ENCODE peak calls at places on chromosomes 3 and 15, in eight cellular contexts. Z, G, X, B, Y, V, U and H are unnamed samples.

GRCh38 chr3:183880121-183880520 is 4.6 kb downstream of the PARL start:
- DNase-seq in G (no peak), B (no peak), Y (no peak), Z (no peak), V (peak; percentile 74), X (no peak), U (no peak), H (no peak)

GRCh38 chr15:84586641-84587160 is 14.1 kb upstream of the ZSCAN2 start:
- DNase-seq in X (no peak), Z (no peak), G (no peak), Y (no peak), V (no peak), B (no peak), U (peak; percentile 28), H (no peak)

GRCh38 chr15:75758071-75758872 is 45.6 kb upstream of the CSPG4 start:
- DNase-seq in B (peak; percentile 35), Y (peak; percentile 79), G (peak; percentile 80), X (peak; percentile 88), U (peak; percentile 81), Z (peak; percentile 90), V (peak; percentile 89), H (peak; percentile 90)

GRCh38 chr3:109045271-109046051 is 72.5 kb downstream of the MORC1 start:
- DNase-seq in G (no peak), B (no peak), X (no peak), Y (no peak), U (no peak), V (no peak), Z (no peak), H (no peak)

GRCh38 chr15:31080618-31081017 is 20.9 kb downstream of the TRPM1 start:
- DNase-seq in G (no peak), U (peak; percentile 46), X (peak; percentile 91), B (no peak), Z (no peak), V (peak; percentile 25), Y (no peak), H (peak; percentile 81)

GRCh38 chr3:16513141-16514020 is at the start of gene RFTN1:
- DNase-seq in Z (no peak), Y (no peak), U (peak; percentile 49), G (peak; percentile 67), X (peak; percentile 67), V (peak; percentile 69), B (no peak), H (peak; percentile 31)

GRCh38 chr3:47408839-47409229 is 28.0 kb downstream of the PTPN23 start:
- DNase-seq in Z (no peak), U (no peak), X (no peak), G (no peak), V (no peak), B (no peak), Y (no peak), H (no peak)

GRCh38 chr15:51621917-51622268 is 678 bp downstream of the DMXL2 start:
- DNase-seq in Z (peak; percentile 14), X (peak; percentile 72), G (peak; percentile 57), U (peak; percentile 63), Y (no peak), V (peak; percentile 79), B (no peak), H (peak; percentile 42)

GRCh38 chr15:51093865-51094605 is 671 bp downstream of the TNFAIP8L3 start:
- DNase-seq in X (peak; percentile 64), G (no peak), Y (no peak), U (peak; percentile 53), B (no peak), Z (no peak), V (peak; percentile 58), H (no peak)

GRCh38 chr15:84598993-84599392 is 1.8 kb upstream of the ZSCAN2 start:
- DNase-seq in X (peak; percentile 64), G (peak; percentile 58), V (peak; percentile 84), Y (no peak), U (peak; percentile 68), Z (peak; percentile 35), B (no peak), H (peak; percentile 37)

GRCh38 chr3:85288257-85288656 is 329.5 kb downstream of the CADM2 start:
- DNase-seq in B (no peak), G (no peak), V (no peak), U (no peak), X (no peak), Z (no peak), Y (no peak), H (no peak)

GRCh38 chr15:71997691-71998090 is 120.3 kb downstream of the MYO9A start:
- DNase-seq in B (no peak), U (peak; percentile 67), X (no peak), Z (no peak), Y (no peak), V (no peak), G (no peak), H (no peak)

GRCh38 chr3:30198162-30198561 is 408.2 kb upstream of the TGFBR2 start:
- DNase-seq in U (peak; percentile 43), Y (no peak), V (peak; percentile 53), B (no peak), Z (no peak), G (no peak), X (no peak), H (no peak)

GRCh38 chr3:51539291-51539891 is 872 bp downstream of the RAD54L2 start:
- DNase-seq in Z (no peak), V (peak; percentile 77), Y (no peak), B (no peak), G (peak; percentile 79), U (peak; percentile 52), X (peak; percentile 61), H (no peak)

GRCh38 chr3:30034246-30034991 is 572.0 kb upstream of the TGFBR2 start:
- DNase-seq in G (no peak), U (no peak), Z (no peak), X (no peak), Y (no peak), B (no peak), V (no peak), H (no peak)

GRCh38 chr15:40595773-40596172 is 1.7 kb downstream of the KNL1 start:
- DNase-seq in Y (no peak), B (no peak), X (no peak), U (no peak), Z (no peak), V (no peak), G (no peak), H (no peak)

GRCh38 chr15:40593130-40593529 is 919 bp upstream of the KNL1 start:
- DNase-seq in Y (no peak), B (no peak), X (no peak), G (no peak), Z (no peak), U (no peak), V (no peak), H (no peak)

GRCh38 chr15:40595219-40595618 is 1.2 kb downstream of the KNL1 start:
- DNase-seq in V (no peak), G (no peak), B (no peak), X (no peak), Y (no peak), Z (no peak), U (no peak), H (no peak)

GRCh38 chr15:40593588-40594428 is at the start of gene KNL1:
- DNase-seq in U (peak; percentile 98), Z (peak; percentile 90), Y (peak; percentile 95), X (peak; percentile 98), V (peak; percentile 90), G (peak; percentile 92), B (peak; percentile 81), H (peak; percentile 92)

GRCh38 chr15:40594429-40594836 is 384 bp downstream of the KNL1 start:
- DNase-seq in B (no peak), U (no peak), G (peak; percentile 42), X (no peak), Y (no peak), Z (peak; percentile 16), V (peak; percentile 90), H (no peak)
- TF ChIP-seq CTCF in B (no peak), U (peak; percentile 41), G (peak; percentile 48), X (no peak), Y (no peak), Z (no peak), V (no peak), H (no peak)

GRCh38 chr3:175121225-175121624 is 262.1 kb downstream of the NAALADL2 start:
- DNase-seq in V (no peak), B (no peak), G (no peak), Y (no peak), U (no peak), X (peak; percentile 63), Z (no peak), H (peak; percentile 50)
- TF ChIP-seq CTCF in V (no peak), B (peak; percentile 29), G (peak; percentile 52), Y (no peak), U (peak; percentile 31), X (no peak), Z (peak; percentile 6), H (peak; percentile 49)

GRCh38 chr3:5095879-5096278 is 26.2 kb upstream of the ARL8B start:
- DNase-seq in U (peak; percentile 2), V (no peak), X (peak; percentile 76), G (peak; percentile 2), Y (no peak), Z (no peak), B (no peak), H (no peak)
- TF ChIP-seq CTCF in U (no peak), V (no peak), X (peak; percentile 27), G (peak; percentile 37), Y (no peak), Z (no peak), B (no peak), H (no peak)

GRCh38 chr3:53919741-53920140 is 28.1 kb upstream of the SELENOK start:
- DNase-seq in Y (no peak), B (no peak), V (no peak), X (no peak), U (no peak), Z (no peak), G (no peak), H (no peak)

GRCh38 chr3:53921296-53921695 is 29.6 kb upstream of the SELENOK start:
- DNase-seq in X (no peak), Y (no peak), Z (no peak), G (peak; percentile 6), V (peak; percentile 24), B (no peak), U (peak; percentile 47), H (no peak)
- TF ChIP-seq CTCF in X (no peak), Y (no peak), Z (no peak), G (peak; percentile 49), V (peak; percentile 38), B (peak; percentile 68), U (peak; percentile 63), H (peak; percentile 8)

GRCh38 chr15:29922191-29922590 is 99.9 kb upstream of the TJP1 start:
- DNase-seq in Y (no peak), B (no peak), Z (no peak), U (no peak), X (no peak), V (no peak), G (no peak), H (no peak)

GRCh38 chr15:29924750-29925149 is 102.5 kb upstream of the TJP1 start:
- DNase-seq in B (no peak), G (peak; percentile 79), Z (peak; percentile 46), V (no peak), Y (no peak), U (peak; percentile 89), X (no peak), H (no peak)

GRCh38 chr15:29926083-29926388 is 103.8 kb upstream of the TJP1 start:
- DNase-seq in G (no peak), Y (no peak), V (no peak), X (no peak), Z (no peak), U (no peak), B (no peak), H (no peak)

GRCh38 chr15:29921130-29921601 is 98.9 kb upstream of the TJP1 start:
- DNase-seq in V (no peak), X (no peak), Z (no peak), Y (no peak), B (no peak), G (no peak), U (no peak), H (no peak)

GRCh38 chr15:29925227-29926082 is 103.2 kb upstream of the TJP1 start:
- DNase-seq in V (peak; percentile 60), Y (no peak), G (peak; percentile 86), U (peak; percentile 84), B (peak; percentile 44), X (peak; percentile 93), Z (peak; percentile 25), H (peak; percentile 38)
- TF ChIP-seq CTCF in V (peak; percentile 84), Y (peak; percentile 26), G (peak; percentile 100), U (peak; percentile 87), B (peak; percentile 92), X (peak; percentile 97), Z (peak; percentile 41), H (peak; percentile 48)